ENCODE peak calls at places on chromosomes 7 and 10, in five cellular contexts. One of them, this sample, is unnamed. For H3K4me1, the result is how much of the 10 kb centered on the place peaks cover.

GRCh38 chr10:13003781-13004180 is 2.3 kb upstream of the CCDC3 start:
- DNase-seq in IMR-90: no peak
- DNase-seq in tibial artery: no peak
- DNase-seq in OCI-LY7: no peak
- DNase-seq in uterus: no peak
- DNase-seq in this sample: no peak

GRCh38 chr10:8049151-8049873 is 5.2 kb upstream of the GATA3 start:
- DNase-seq in uterus: no peak
- DNase-seq in OCI-LY7: no peak
- DNase-seq in tibial artery: no peak
- DNase-seq in IMR-90: no peak
- DNase-seq in this sample: no peak

GRCh38 chr10:76114556-76114955 is 683.1 kb downstream of the LRMDA start:
- DNase-seq in OCI-LY7: no peak
- DNase-seq in tibial artery: no peak
- DNase-seq in uterus: no peak
- DNase-seq in IMR-90: no peak
- DNase-seq in this sample: peak

GRCh38 chr7:122269241-122269640 is 35.3 kb downstream of the FEZF1 start:
- DNase-seq in OCI-LY7: no peak
- DNase-seq in tibial artery: no peak
- DNase-seq in IMR-90: no peak
- DNase-seq in uterus: no peak
- DNase-seq in this sample: peak

GRCh38 chr10:49220031-49220430 is 31.8 kb upstream of the TMEM273 start:
- DNase-seq in uterus: no peak
- DNase-seq in IMR-90: peak
- DNase-seq in tibial artery: no peak
- DNase-seq in OCI-LY7: no peak
- DNase-seq in this sample: no peak

GRCh38 chr7:4661871-4662270 is 20.2 kb upstream of the FOXK1 start:
- DNase-seq in uterus: no peak
- DNase-seq in IMR-90: peak
- DNase-seq in OCI-LY7: no peak
- DNase-seq in tibial artery: no peak
- DNase-seq in this sample: peak

GRCh38 chr7:154380771-154381170 is 328.6 kb downstream of the DPP6 start:
- DNase-seq in tibial artery: no peak
- DNase-seq in IMR-90: no peak
- DNase-seq in OCI-LY7: no peak
- DNase-seq in uterus: no peak
- DNase-seq in this sample: no peak

GRCh38 chr10:3179174-3179573 is 6.6 kb upstream of the PITRM1 start:
- DNase-seq in uterus: no peak
- DNase-seq in OCI-LY7: no peak
- DNase-seq in tibial artery: no peak
- DNase-seq in IMR-90: peak
- DNase-seq in this sample: peak

GRCh38 chr10:4669585-4669984 is 156.4 kb upstream of the AKR1E2 start:
- DNase-seq in tibial artery: no peak
- DNase-seq in OCI-LY7: no peak
- DNase-seq in uterus: no peak
- DNase-seq in IMR-90: no peak
- DNase-seq in this sample: no peak

GRCh38 chr7:71290382-71290781 is 158.4 kb downstream of the GALNT17 start:
- DNase-seq in uterus: no peak
- DNase-seq in IMR-90: no peak
- DNase-seq in OCI-LY7: no peak
- DNase-seq in tibial artery: no peak
- DNase-seq in this sample: no peak

GRCh38 chr10:92238586-92239098 is 52.2 kb downstream of the CPEB3 start:
- DNase-seq in uterus: peak
- DNase-seq in OCI-LY7: no peak
- DNase-seq in IMR-90: peak
- DNase-seq in tibial artery: peak
- DNase-seq in this sample: peak

GRCh38 chr10:130751106-130751840 is 560.2 kb downstream of the TCERG1L start:
- DNase-seq in tibial artery: no peak
- DNase-seq in uterus: no peak
- DNase-seq in OCI-LY7: no peak
- DNase-seq in IMR-90: no peak
- DNase-seq in this sample: no peak

GRCh38 chr10:115777646-115778045 is 495.4 kb downstream of the GFRA1 start:
- DNase-seq in tibial artery: no peak
- DNase-seq in IMR-90: no peak
- DNase-seq in OCI-LY7: no peak
- DNase-seq in uterus: no peak
- DNase-seq in this sample: no peak

GRCh38 chr10:15725603-15726002 is 5.9 kb upstream of the ITGA8 start:
- DNase-seq in uterus: no peak
- DNase-seq in OCI-LY7: peak
- DNase-seq in IMR-90: peak
- DNase-seq in tibial artery: peak
- DNase-seq in this sample: peak

GRCh38 chr10:27426948-27427467 is 77.1 kb upstream of the RAB18 start:
- DNase-seq in uterus: no peak
- DNase-seq in IMR-90: no peak
- DNase-seq in tibial artery: no peak
- DNase-seq in OCI-LY7: no peak
- DNase-seq in this sample: no peak

GRCh38 chr10:22460531-22461403 is 115.5 kb downstream of the SPAG6 start:
- DNase-seq in OCI-LY7: no peak
- DNase-seq in uterus: no peak
- DNase-seq in tibial artery: no peak
- DNase-seq in IMR-90: no peak
- DNase-seq in this sample: no peak

GRCh38 chr10:118958559-118958958 is 71.0 kb upstream of the NANOS1 start:
- DNase-seq in uterus: no peak
- DNase-seq in OCI-LY7: no peak
- DNase-seq in IMR-90: no peak
- DNase-seq in tibial artery: no peak
- DNase-seq in this sample: no peak

GRCh38 chr7:12729112-12729511 is 41.7 kb downstream of the ARL4A start:
- DNase-seq in uterus: peak
- DNase-seq in OCI-LY7: no peak
- DNase-seq in tibial artery: peak
- DNase-seq in IMR-90: peak
- DNase-seq in this sample: peak

GRCh38 chr10:116873134-116873533 is 23.8 kb downstream of the ENO4 start:
- DNase-seq in tibial artery: no peak
- DNase-seq in OCI-LY7: no peak
- DNase-seq in uterus: no peak
- DNase-seq in IMR-90: no peak
- DNase-seq in this sample: no peak

GRCh38 chr7:11252011-11252607 is 278.4 kb downstream of the PHF14 start:
- DNase-seq in uterus: no peak
- DNase-seq in IMR-90: no peak
- DNase-seq in tibial artery: no peak
- DNase-seq in OCI-LY7: no peak
- DNase-seq in this sample: no peak

GRCh38 chr7:22849158-22849557 is 26.5 kb upstream of the TOMM7 start:
- DNase-seq in tibial artery: no peak
- DNase-seq in uterus: no peak
- DNase-seq in OCI-LY7: no peak
- DNase-seq in IMR-90: no peak
- DNase-seq in this sample: no peak

GRCh38 chr10:71138126-71138860 is 74.1 kb upstream of the UNC5B start:
- DNase-seq in OCI-LY7: no peak
- DNase-seq in IMR-90: no peak
- DNase-seq in uterus: no peak
- DNase-seq in tibial artery: no peak
- DNase-seq in this sample: no peak

GRCh38 chr10:102230861-102231356 is 4.8 kb downstream of the ELOVL3 start:
- DNase-seq in IMR-90: no peak
- DNase-seq in OCI-LY7: no peak
- DNase-seq in tibial artery: no peak
- DNase-seq in uterus: peak
- DNase-seq in this sample: peak

GRCh38 chr7:27943261-27943660 is 203.3 kb downstream of the TAX1BP1 start:
- DNase-seq in tibial artery: no peak
- DNase-seq in OCI-LY7: no peak
- DNase-seq in uterus: no peak
- DNase-seq in IMR-90: no peak
- DNase-seq in this sample: no peak

GRCh38 chr10:22679608-22680007 is 34.8 kb downstream of the PIP4K2A start:
- DNase-seq in IMR-90: no peak
- DNase-seq in tibial artery: no peak
- DNase-seq in OCI-LY7: no peak
- DNase-seq in uterus: no peak
- DNase-seq in this sample: no peak

GRCh38 chr7:136588216-136588615 is 280.2 kb upstream of the CHRM2 start:
- DNase-seq in uterus: no peak
- DNase-seq in OCI-LY7: no peak
- DNase-seq in IMR-90: no peak
- DNase-seq in tibial artery: no peak
- DNase-seq in this sample: no peak

GRCh38 chr7:116899308-116899707 is 36.9 kb downstream of the CAPZA2 start:
- DNase-seq in uterus: no peak
- DNase-seq in tibial artery: no peak
- DNase-seq in OCI-LY7: no peak
- DNase-seq in IMR-90: no peak
- DNase-seq in this sample: no peak

DNA sequence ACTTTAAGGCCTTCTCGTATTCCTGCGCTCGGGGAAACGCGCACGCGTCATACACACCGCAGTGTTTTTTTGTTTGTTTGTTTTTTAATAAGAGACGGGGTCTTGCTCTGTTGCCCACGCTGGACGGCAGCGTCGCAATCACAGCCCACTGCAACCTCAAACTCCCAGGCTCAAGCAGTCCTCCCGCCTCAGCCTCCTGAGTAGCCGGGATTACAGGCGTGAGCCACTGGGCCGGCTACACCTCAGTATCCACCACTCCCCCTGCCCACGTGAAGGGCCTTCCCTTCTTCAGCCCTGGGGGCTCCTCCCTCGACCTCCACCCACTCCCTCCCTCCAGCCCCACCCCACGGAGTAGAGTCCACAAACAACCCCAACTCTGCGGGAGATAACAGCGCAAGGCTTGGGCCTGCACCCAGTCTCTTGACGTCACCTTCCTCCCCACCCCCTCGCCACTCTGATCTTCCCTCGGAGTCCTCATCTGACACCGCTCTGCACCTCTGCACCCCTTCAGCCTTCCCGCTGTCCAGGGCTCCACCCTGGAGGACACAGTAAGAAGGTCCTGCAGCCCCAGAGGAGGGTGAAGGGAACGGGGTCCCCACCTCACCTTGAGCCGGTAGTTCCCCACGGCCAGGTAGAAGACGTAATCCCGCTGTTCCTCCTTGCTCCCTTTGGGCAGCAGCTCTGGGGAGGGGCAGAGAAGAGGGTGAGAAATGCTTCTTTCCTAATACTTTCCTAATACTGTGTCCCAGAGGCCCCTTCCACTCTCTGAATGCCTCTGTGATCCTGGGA is 2.8 kb upstream of the CLDN15 start:
- DNase-seq in tibial artery: no peak
- DNase-seq in uterus: no peak
- DNase-seq in OCI-LY7: no peak
- DNase-seq in IMR-90: no peak
- DNase-seq in this sample: no peak
- H3K4me1 ChIP-seq in tibial artery: under half
- H3K4me1 ChIP-seq in uterus: under half
- H3K4me1 ChIP-seq in OCI-LY7: under half
- H3K4me1 ChIP-seq in IMR-90: under half
- H3K4me1 ChIP-seq in this sample: under half

DNA sequence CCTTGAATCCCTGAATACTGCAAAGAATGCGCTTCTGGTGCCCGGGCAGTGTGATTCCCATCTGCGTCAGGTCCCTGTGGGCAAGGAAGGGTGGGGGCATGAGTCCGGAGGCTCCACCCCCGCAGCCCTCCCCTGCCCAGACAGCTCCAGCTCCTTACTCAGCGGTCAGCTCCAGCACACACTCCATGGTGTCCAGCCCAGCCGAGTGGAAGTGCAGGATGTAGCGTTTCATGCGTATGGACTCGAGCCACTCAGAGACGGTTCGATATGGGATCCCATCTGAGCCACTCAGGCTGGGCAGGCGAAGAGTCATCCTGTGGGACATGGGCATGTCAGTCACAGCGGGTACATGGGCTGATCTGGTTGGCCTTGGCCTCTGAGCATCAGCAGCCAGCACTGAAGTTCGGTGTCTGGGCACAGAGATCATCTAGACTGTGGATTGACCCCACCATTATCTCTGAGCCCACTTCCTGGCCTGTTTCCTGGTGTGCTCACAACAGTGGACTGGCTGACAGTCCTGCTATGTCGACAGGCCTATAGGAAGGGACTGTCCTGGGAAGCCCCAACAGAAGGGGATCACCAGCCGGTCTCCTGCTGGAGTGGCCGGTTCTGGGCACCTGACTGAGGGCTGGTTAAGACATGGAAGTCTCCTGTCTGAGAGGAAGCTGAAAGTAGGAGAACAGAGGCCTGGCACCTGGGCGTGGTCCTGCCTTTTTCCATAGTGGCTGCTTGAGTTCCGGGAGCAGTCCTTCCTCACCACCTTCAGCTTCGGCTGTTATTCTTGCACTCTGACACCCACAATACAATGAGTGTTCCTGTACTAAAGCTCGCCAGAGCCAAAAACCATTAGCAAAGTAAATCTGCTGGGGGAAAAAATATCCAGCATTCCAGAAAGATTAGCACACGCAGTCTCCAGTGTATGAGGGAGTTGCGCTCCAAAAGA is 10.6 kb downstream of the ZYX start:
- DNase-seq in OCI-LY7: no peak
- DNase-seq in uterus: peak
- DNase-seq in tibial artery: peak
- DNase-seq in IMR-90: peak
- DNase-seq in this sample: peak
- H3K4me1 ChIP-seq in OCI-LY7: under half
- H3K4me1 ChIP-seq in uterus: under half
- H3K4me1 ChIP-seq in tibial artery: half or more
- H3K4me1 ChIP-seq in IMR-90: under half
- H3K4me1 ChIP-seq in this sample: under half

GRCh38 chr10:133264455-133264854 is 12.2 kb downstream of the ADAM8 start:
- DNase-seq in tibial artery: no peak
- DNase-seq in uterus: no peak
- DNase-seq in IMR-90: no peak
- DNase-seq in OCI-LY7: no peak
- DNase-seq in this sample: no peak

GRCh38 chr10:133261726-133262325 is 14.8 kb downstream of the ADAM8 start:
- DNase-seq in uterus: peak
- DNase-seq in IMR-90: peak
- DNase-seq in OCI-LY7: peak
- DNase-seq in tibial artery: peak
- DNase-seq in this sample: peak

GRCh38 chr10:133263674-133264073 is 13.0 kb downstream of the ADAM8 start:
- DNase-seq in tibial artery: no peak
- DNase-seq in IMR-90: no peak
- DNase-seq in OCI-LY7: no peak
- DNase-seq in uterus: no peak
- DNase-seq in this sample: no peak

GRCh38 chr10:133260895-133261725 is 15.6 kb downstream of the ADAM8 start:
- DNase-seq in tibial artery: peak
- DNase-seq in uterus: peak
- DNase-seq in IMR-90: no peak
- DNase-seq in OCI-LY7: peak
- DNase-seq in this sample: peak

GRCh38 chr10:133262696-133263095 is 14.0 kb downstream of the ADAM8 start:
- DNase-seq in IMR-90: no peak
- DNase-seq in OCI-LY7: no peak
- DNase-seq in tibial artery: no peak
- DNase-seq in uterus: no peak
- DNase-seq in this sample: no peak
- H3K4me1 ChIP-seq in IMR-90: under half
- H3K4me1 ChIP-seq in OCI-LY7: under half
- H3K4me1 ChIP-seq in tibial artery: under half
- H3K4me1 ChIP-seq in uterus: under half
- H3K4me1 ChIP-seq in this sample: under half

GRCh38 chr10:95373660-95374059 is 82.9 kb upstream of the PDLIM1 start:
- DNase-seq in tibial artery: no peak
- DNase-seq in IMR-90: no peak
- DNase-seq in uterus: no peak
- DNase-seq in OCI-LY7: no peak
- DNase-seq in this sample: no peak
- H3K4me1 ChIP-seq in tibial artery: under half
- H3K4me1 ChIP-seq in IMR-90: under half
- H3K4me1 ChIP-seq in uterus: under half
- H3K4me1 ChIP-seq in OCI-LY7: under half
- H3K4me1 ChIP-seq in this sample: under half

This sample was measured in cardiac muscle cell.